ENCODE peak calls at places on chromosomes 7 and 10, in ten cellular contexts. O is heart left ventricle, X is GM23338, B is pancreas, E is GM06990, W is mucosa of descending colon, C is HL-60, U is AG10803, D is brain microvascular endothelial cell, P is mammary epithelial cell. A is an unnamed sample.

GRCh38 chr7:42915356-42915755 is 3.5 kb upstream of the C7orf25 start:
- DNase-seq in E (no peak), X (no peak), C (no peak), P (no peak), D (no peak), O (no peak), B (no peak), W (no peak), U (peak; percentile 75), A (no peak)

GRCh38 chr10:44961931-44962750 is 2.5 kb downstream of the RASSF4 start:
- DNase-seq in P (no peak), B (peak; percentile 12), O (no peak), X (no peak), C (no peak), W (no peak), U (no peak), E (no peak), D (no peak), A (peak; percentile 18)

GRCh38 chr7:127418459-127418858 is 26.0 kb upstream of the ZNF800 start:
- DNase-seq in P (no peak), W (no peak), X (no peak), O (no peak), C (no peak), B (no peak), E (no peak), D (no peak), U (no peak), A (no peak)

GRCh38 chr7:65746398-65746669 is 126.5 kb upstream of the VKORC1L1 start:
- DNase-seq in C (no peak), W (no peak), X (no peak), U (peak; percentile 55), D (peak; percentile 29), O (no peak), B (no peak), E (no peak), P (no peak), A (peak; percentile 57)

GRCh38 chr10:86347856-86348255 is 18.7 kb downstream of the GRID1 start:
- DNase-seq in B (no peak), U (no peak), E (no peak), D (no peak), W (no peak), O (no peak), C (no peak), P (no peak), X (no peak), A (no peak)

GRCh38 chr7:108497082-108497725 is 28.7 kb downstream of the PNPLA8 start:
- DNase-seq in E (peak; percentile 20), B (peak; percentile 22), W (no peak), U (peak; percentile 41), D (peak; percentile 60), C (peak; percentile 54), P (peak; percentile 42), O (peak; percentile 12), X (peak; percentile 75), A (peak; percentile 54)

GRCh38 chr7:450741-451140 is 68.9 kb downstream of the PDGFA start:
- DNase-seq in D (no peak), E (no peak), U (no peak), X (no peak), W (no peak), C (no peak), O (no peak), P (no peak), B (no peak), A (no peak)

GRCh38 chr7:22996470-22996869 is 17.5 kb downstream of the HYCC1 start:
- DNase-seq in X (no peak), W (no peak), P (peak; percentile 39), D (no peak), C (no peak), O (no peak), B (no peak), E (no peak), U (no peak), A (no peak)

GRCh38 chr7:156474241-156474743 is 166.3 kb upstream of the RNF32 start:
- DNase-seq in U (no peak), B (no peak), O (no peak), D (peak; percentile 85), W (no peak), C (peak; percentile 23), P (peak; percentile 3), E (no peak), X (no peak), A (peak; percentile 13)

GRCh38 chr7:38838992-38839391 is 70.0 kb downstream of the VPS41 start:
- DNase-seq in U (no peak), E (no peak), D (no peak), B (no peak), O (no peak), W (no peak), X (no peak), C (no peak), P (no peak), A (no peak)

GRCh38 chr10:79066460-79067240 is 2.1 kb upstream of the ZMIZ1 start:
- DNase-seq in D (no peak), B (no peak), X (peak; percentile 53), C (no peak), E (no peak), U (peak; percentile 45), P (peak; percentile 35), W (peak; percentile 61), O (no peak), A (peak; percentile 46)
- TF ChIP-seq CTCF in D (peak; percentile 55), B (no peak), X (peak; percentile 51), C (no peak), E (peak; percentile 16), U (peak; percentile 34), P (no peak), W (no peak), O (peak; percentile 33), A (peak; percentile 28)

GRCh38 chr10:16854623-16855022 is 37.4 kb upstream of the RSU1 start:
- DNase-seq in P (peak; percentile 66), U (peak; percentile 56), E (no peak), B (no peak), X (no peak), C (no peak), O (no peak), D (peak; percentile 25), W (no peak), A (peak; percentile 81)

GRCh38 chr10:16856092-16856491 is 38.9 kb upstream of the RSU1 start:
- DNase-seq in X (no peak), W (no peak), U (no peak), O (no peak), B (no peak), C (no peak), P (peak; percentile 58), E (no peak), D (no peak), A (peak; percentile 75)

GRCh38 chr10:16856567-16856966 is 39.3 kb upstream of the RSU1 start:
- DNase-seq in U (no peak), O (no peak), P (peak; percentile 9), B (no peak), C (no peak), D (peak; percentile 34), X (peak; percentile 51), W (no peak), E (no peak), A (no peak)

GRCh38 chr10:16853809-16854208 is 36.6 kb upstream of the RSU1 start:
- DNase-seq in B (no peak), W (no peak), X (no peak), U (no peak), E (no peak), D (no peak), O (no peak), C (no peak), P (no peak), A (no peak)

GRCh38 chr10:16853201-16853600 is 36.0 kb upstream of the RSU1 start:
- DNase-seq in C (no peak), U (peak; percentile 38), B (no peak), E (no peak), O (no peak), W (no peak), P (no peak), X (peak; percentile 32), D (peak; percentile 58), A (peak; percentile 36)
- H3K4me3 ChIP-seq in C (no peak overlapping the region), U (no peak overlapping the region), B (no peak overlapping the region), E (no peak overlapping the region), O (no peak overlapping the region), W (no peak overlapping the region), P (no peak overlapping the region), X (no peak overlapping the region), D (no peak overlapping the region), A (no peak overlapping the region)

GRCh38 chr10:96089670-96090462 is 40.2 kb upstream of the ZNF518A start:
- DNase-seq in P (peak; percentile 93), X (peak; percentile 85), C (peak; percentile 96), O (peak; percentile 94), D (peak; percentile 93), E (peak; percentile 96), W (peak; percentile 95), U (peak; percentile 98), B (peak; percentile 89), A (peak; percentile 96)
- TF ChIP-seq CTCF in P (no peak), X (no peak), C (no peak), O (no peak), D (no peak), E (no peak), W (no peak), U (no peak), B (no peak), A (no peak)

GRCh38 chr10:15259136-15259535 is 90.6 kb upstream of the NMT2 start:
- DNase-seq in D (no peak), E (no peak), C (no peak), O (no peak), U (no peak), W (no peak), P (no peak), B (no peak), X (no peak), A (no peak)
- H3K4me3 ChIP-seq in D (no peak overlapping the region), E (no peak overlapping the region), C (no peak overlapping the region), O (no peak overlapping the region), U (no peak overlapping the region), W (no peak overlapping the region), P (no peak overlapping the region), B (no peak overlapping the region), X (no peak overlapping the region), A (no peak overlapping the region)